ENCODE peak calls at places on chromosomes 3 and 15, in six cellular contexts. Y is dorsolateral prefrontal cortex, F is cardiac fibroblast, P is stomach, H is left ventricle myocardium inferior, K is IMR-90. O is an unnamed sample.

GRCh38 chr3:57079221-57079831 is 18.9 kb downstream of the SPATA12 start:
- DNase-seq in Y (peak; percentile 10), F (peak; percentile 43), P (peak; percentile 53), H (peak; percentile 36), K (no peak), O (peak; percentile 86)

GRCh38 chr3:47158208-47158607 is 5.7 kb downstream of the SETD2 start:
- DNase-seq in Y (no peak), F (no peak), P (no peak), H (no peak), K (no peak), O (no peak)

GRCh38 chr3:31469385-31469784 is 63.3 kb upstream of the STT3B start:
- DNase-seq in Y (no peak), F (no peak), P (no peak), H (no peak), K (no peak), O (no peak)

GRCh38 chr15:62413147-62413546 is 248.1 kb upstream of the C2CD4B start:
- DNase-seq in Y (no peak), F (no peak), P (no peak), H (no peak), K (no peak), O (no peak)

GRCh38 chr3:179446501-179446900 is 4.8 kb downstream of the GNB4 start:
- DNase-seq in Y (no peak), F (peak; percentile 49), P (no peak), H (no peak), K (peak; percentile 48), O (no peak)

GRCh38 chr3:160225181-160226025 is at the start of gene C3orf80:
- DNase-seq in Y (peak; percentile 55), F (peak; percentile 33), P (peak; percentile 77), H (peak; percentile 36), K (peak; percentile 26), O (peak; percentile 85)

GRCh38 chr15:94327356-94327936 is 96.1 kb downstream of the MCTP2 start:
- DNase-seq in Y (no peak), F (peak; percentile 47), P (no peak), H (no peak), K (peak; percentile 50), O (no peak)

GRCh38 chr3:123039178-123039577 is 11.6 kb upstream of the SEMA5B start:
- DNase-seq in Y (no peak), F (no peak), P (peak; percentile 40), H (no peak), K (no peak), O (no peak)

GRCh38 chr15:40923551-40923950 is 5.6 kb upstream of the DLL4 start:
- DNase-seq in Y (no peak), F (no peak), P (no peak), H (no peak), K (peak; percentile 34), O (no peak)

GRCh38 chr15:89346516-89346915 is 11.9 kb upstream of the POLG start:
- DNase-seq in Y (no peak), F (no peak), P (no peak), H (no peak), K (no peak), O (no peak)

GRCh38 chr15:47442366-47442765 is 274.9 kb upstream of the SEMA6D start:
- DNase-seq in Y (no peak), F (no peak), P (no peak), H (no peak), K (peak; percentile 56), O (no peak)

GRCh38 chr15:66628976-66629723 is 63.4 kb upstream of the LCTL start:
- DNase-seq in Y (no peak), F (no peak), P (no peak), H (no peak), K (no peak), O (no peak)
- TF ChIP-seq CTCF in Y (no peak), F (no peak), P (no peak), H (no peak), K (no peak), O (no peak)

GRCh38 chr3:176214758-176215157 is 982.5 kb downstream of the TBL1XR1 start:
- DNase-seq in Y (no peak), F (no peak), P (no peak), H (no peak), K (no peak), O (no peak)

GRCh38 chr3:176206809-176207208 is 990.5 kb downstream of the TBL1XR1 start:
- DNase-seq in Y (no peak), F (no peak), P (no peak), H (no peak), K (no peak), O (no peak)

GRCh38 chr3:176208915-176209314 is 988.4 kb downstream of the TBL1XR1 start:
- DNase-seq in Y (no peak), F (no peak), P (no peak), H (no peak), K (no peak), O (no peak)
- TF ChIP-seq CTCF in Y (no peak), F (no peak), P (no peak), H (no peak), K (no peak), O (no peak)

GRCh38 chr15:26739791-26740190 is 33.1 kb downstream of the GABRB3 start:
- DNase-seq in Y (no peak), F (no peak), P (no peak), H (no peak), K (no peak), O (no peak)

GRCh38 chr15:26731965-26732364 is 40.9 kb downstream of the GABRB3 start:
- DNase-seq in Y (no peak), F (no peak), P (no peak), H (no peak), K (no peak), O (no peak)

GRCh38 chr15:26738996-26739395 is 33.9 kb downstream of the GABRB3 start:
- DNase-seq in Y (no peak), F (no peak), P (no peak), H (no peak), K (no peak), O (no peak)

GRCh38 chr15:26736502-26737248 is 36.2 kb downstream of the GABRB3 start:
- DNase-seq in Y (no peak), F (no peak), P (no peak), H (no peak), K (no peak), O (no peak)
- TF ChIP-seq CTCF in Y (no peak), F (no peak), P (no peak), H (no peak), K (no peak), O (no peak)

DNA sequence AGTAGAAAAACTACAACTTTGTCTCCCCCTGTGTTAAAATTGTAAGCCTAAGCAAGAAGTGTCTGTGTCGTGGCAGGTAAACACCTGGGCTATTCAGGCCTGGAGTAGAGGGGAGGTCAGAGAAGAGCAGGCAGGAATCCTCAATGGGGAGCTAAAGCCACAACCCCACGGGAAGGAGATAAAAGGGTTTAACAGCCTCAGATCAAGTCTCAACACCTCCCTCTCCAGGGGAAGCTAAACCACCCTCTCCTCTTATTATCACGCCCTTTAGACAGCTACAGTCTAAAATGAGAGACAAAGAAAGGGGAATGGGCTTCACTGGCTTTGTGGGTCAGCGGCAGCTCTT is 11.6 kb downstream of the ETV5 start:
- DNase-seq in Y (no peak), F (no peak), P (no peak), H (no peak), K (no peak), O (no peak)
- TF ChIP-seq CTCF in Y (no peak), F (no peak), P (no peak), H (no peak), K (no peak), O (no peak)

GRCh38 chr3:94106268-94106667 is 43.4 kb downstream of the NSUN3 start:
- DNase-seq in Y (no peak), F (no peak), P (no peak), H (no peak), K (no peak), O (no peak)

GRCh38 chr3:94098487-94098886 is 35.6 kb downstream of the NSUN3 start:
- DNase-seq in Y (no peak), F (peak; percentile 72), P (no peak), H (no peak), K (peak; percentile 5), O (no peak)

GRCh38 chr3:94099311-94099710 is 36.5 kb downstream of the NSUN3 start:
- DNase-seq in Y (no peak), F (peak; percentile 31), P (no peak), H (no peak), K (no peak), O (no peak)

GRCh38 chr3:94101860-94102259 is 39.0 kb downstream of the NSUN3 start:
- DNase-seq in Y (no peak), F (peak; percentile 19), P (no peak), H (no peak), K (peak; percentile 15), O (no peak)
- TF ChIP-seq CTCF in Y (no peak), F (peak; percentile 21), P (no peak), H (no peak), K (peak; percentile 31), O (no peak)

GRCh38 chr15:25438601-25439455 is at the start of gene UBE3A:
- DNase-seq in Y (peak; percentile 89), F (peak; percentile 97), P (peak; percentile 93), H (peak; percentile 92), K (peak; percentile 91), O (peak; percentile 95)
- TF ChIP-seq CTCF in Y (peak; percentile 49), F (no peak), P (no peak), H (peak; percentile 42), K (peak; percentile 40), O (no peak)

GRCh38 chr15:22880068-22880980 is 41.9 kb downstream of the NIPA2 start:
- DNase-seq in Y (no peak), F (no peak), P (no peak), H (no peak), K (no peak), O (no peak)
- TF ChIP-seq CTCF in Y (no peak), F (no peak), P (no peak), H (no peak), K (no peak), O (no peak)